ENCODE peak calls at places on chromosomes 12 and 14, in eight cellular contexts. N is CD8-positive, alpha-beta T cell; C is Calu3; S is heart left ventricle; E is H9; V is osteocyte; G is cardiac fibroblast; B is left ventricle myocardium inferior. I is an unnamed sample.

GRCh38 chr12:48977290-48978281 is 536 bp upstream of the WNT1 start:
- DNase-seq in E (peak), B (no peak), V (no peak), C (peak), S (peak), G (peak), N (peak), I (peak)

GRCh38 chr12:74620932-74621331 is 83.3 kb downstream of the ATXN7L3B start:
- DNase-seq in V (no peak), S (no peak), N (no peak), C (no peak), G (no peak), B (no peak), E (no peak), I (no peak)

GRCh38 chr12:6321905-6322304 is 11.4 kb downstream of the PLEKHG6 start:
- DNase-seq in E (no peak), N (no peak), C (no peak), G (no peak), B (no peak), V (no peak), S (no peak), I (no peak)

GRCh38 chr12:32988982-32989381 is 92.4 kb upstream of the PKP2 start:
- DNase-seq in N (no peak), V (no peak), G (no peak), B (no peak), C (no peak), E (no peak), S (no peak), I (no peak)

GRCh38 chr14:35855886-35856481 is 29.8 kb downstream of the BRMS1L start:
- DNase-seq in S (no peak), V (no peak), N (no peak), C (no peak), G (no peak), E (no peak), B (no peak), I (peak)

GRCh38 chr12:119088917-119089667 is 89.6 kb upstream of the HSPB8 start:
- DNase-seq in C (no peak), S (no peak), E (peak), V (no peak), B (no peak), N (no peak), G (no peak), I (no peak)

GRCh38 chr12:76083246-76083735 is 1.2 kb downstream of the NAP1L1 start:
- DNase-seq in C (no peak), S (no peak), E (no peak), V (no peak), G (no peak), B (no peak), N (no peak), I (no peak)

GRCh38 chr12:114166360-114166759 is 200.2 kb upstream of the RBM19 start:
- DNase-seq in C (peak), B (no peak), E (peak), N (no peak), S (peak), G (peak), V (no peak), I (peak)

GRCh38 chr12:50315803-50316202 is 32.5 kb upstream of the LIMA1 start:
- DNase-seq in S (no peak), V (peak), N (no peak), B (no peak), C (no peak), G (no peak), E (no peak), I (no peak)

GRCh38 chr12:102216086-102216691 is 18.6 kb upstream of the PMCH start:
- DNase-seq in B (no peak), N (no peak), C (no peak), S (no peak), V (no peak), E (no peak), G (peak), I (no peak)

GRCh38 chr12:112112423-112113132 is 4.0 kb upstream of the NAA25 start:
- DNase-seq in C (peak), G (no peak), N (no peak), V (no peak), B (no peak), S (no peak), E (peak), I (no peak)

GRCh38 chr12:11702959-11703358 is 53.5 kb downstream of the ETV6 start:
- DNase-seq in V (no peak), S (no peak), B (no peak), N (no peak), G (no peak), C (no peak), E (no peak), I (peak)

GRCh38 chr14:23071244-23071974 is 14.1 kb upstream of the CDH24 start:
- DNase-seq in G (peak), B (peak), C (peak), N (peak), V (peak), E (peak), S (peak), I (peak)

GRCh38 chr12:130281157-130281799 is 56.4 kb upstream of the PIWIL1 start:
- DNase-seq in G (no peak), B (no peak), N (no peak), E (peak), V (no peak), C (no peak), S (no peak), I (peak)

GRCh38 chr12:79827484-79827883 is 107.4 kb downstream of the PPP1R12A start:
- DNase-seq in B (no peak), V (no peak), S (no peak), N (no peak), G (no peak), C (no peak), E (no peak), I (no peak)

GRCh38 chr14:40599726-40600125 is 1007.0 kb upstream of the LRFN5 start:
- DNase-seq in G (no peak), C (no peak), B (no peak), S (no peak), N (no peak), V (no peak), E (no peak), I (no peak)

GRCh38 chr12:104201238-104202001 is 14.2 kb upstream of the TXNRD1 start:
- DNase-seq in V (no peak), C (peak), E (peak), G (peak), B (no peak), S (no peak), N (peak), I (peak)

GRCh38 chr12:63163542-63163941 is 12.5 kb upstream of the AVPR1A start:
- DNase-seq in V (no peak), S (no peak), C (no peak), N (no peak), G (no peak), E (no peak), B (no peak), I (no peak)

GRCh38 chr12:46998811-46999368 is 80.5 kb upstream of the PCED1B start:
- DNase-seq in S (no peak), N (no peak), B (no peak), V (no peak), E (no peak), G (peak), C (no peak), I (no peak)

GRCh38 chr14:63875311-63875710 is 22.5 kb downstream of the SYNE2 start:
- DNase-seq in C (no peak), N (no peak), B (no peak), G (peak), S (peak), E (no peak), V (no peak), I (no peak)

GRCh38 chr12:104682790-104683279 is 226.1 kb downstream of the CHST11 start:
- DNase-seq in C (no peak), S (no peak), V (no peak), B (no peak), G (no peak), N (peak), E (no peak), I (peak)

GRCh38 chr12:115245005-115245404 is 561.0 kb upstream of the TBX3 start:
- DNase-seq in C (no peak), N (no peak), G (no peak), V (no peak), S (peak), B (no peak), E (no peak), I (no peak)

GRCh38 chr12:70876952-70877351 is 43.6 kb downstream of the PTPRR start:
- DNase-seq in S (no peak), G (peak), V (no peak), N (no peak), E (no peak), C (no peak), B (no peak), I (no peak)

GRCh38 chr12:122126342-122126635 is 47.7 kb downstream of the IL31 start:
- DNase-seq in N (no peak), S (no peak), G (no peak), C (no peak), E (no peak), V (no peak), B (no peak), I (no peak)

GRCh38 chr12:101935769-101936741 is 58.7 kb downstream of the DRAM1 start:
- DNase-seq in S (peak), N (no peak), E (no peak), C (no peak), B (peak), G (peak), V (no peak), I (peak)

GRCh38 chr12:122243965-122244364 is 18.1 kb upstream of the DIABLO start:
- DNase-seq in B (no peak), E (no peak), S (no peak), G (no peak), C (no peak), V (no peak), N (no peak), I (no peak)

GRCh38 chr12:106240821-106241220 is 7.0 kb downstream of the CKAP4 start:
- DNase-seq in B (no peak), V (no peak), G (no peak), E (no peak), N (no peak), S (no peak), C (no peak), I (no peak)

GRCh38 chr12:122123051-122123760 is 44.6 kb downstream of the MLXIP start:
- DNase-seq in V (peak), B (peak), N (peak), E (peak), G (peak), S (peak), C (peak), I (peak)

GRCh38 chr14:76832503-76832988 is 6.3 kb downstream of the LRRC74A start:
- DNase-seq in E (no peak), B (no peak), N (no peak), S (no peak), G (peak), C (no peak), V (no peak), I (no peak)

GRCh38 chr12:59973515-59973914 is 377.7 kb downstream of the SLC16A7 start:
- DNase-seq in N (no peak), B (no peak), C (no peak), G (peak), V (no peak), E (no peak), S (no peak), I (no peak)

GRCh38 chr14:55721353-55721752 is 141.3 kb downstream of the KTN1 start:
- DNase-seq in C (peak), V (no peak), N (no peak), S (no peak), G (peak), E (no peak), B (no peak), I (no peak)

GRCh38 chr14:55743551-55743950 is 163.5 kb downstream of the KTN1 start:
- DNase-seq in N (no peak), E (no peak), B (no peak), G (no peak), V (no peak), S (no peak), C (no peak), I (no peak)

DNA sequence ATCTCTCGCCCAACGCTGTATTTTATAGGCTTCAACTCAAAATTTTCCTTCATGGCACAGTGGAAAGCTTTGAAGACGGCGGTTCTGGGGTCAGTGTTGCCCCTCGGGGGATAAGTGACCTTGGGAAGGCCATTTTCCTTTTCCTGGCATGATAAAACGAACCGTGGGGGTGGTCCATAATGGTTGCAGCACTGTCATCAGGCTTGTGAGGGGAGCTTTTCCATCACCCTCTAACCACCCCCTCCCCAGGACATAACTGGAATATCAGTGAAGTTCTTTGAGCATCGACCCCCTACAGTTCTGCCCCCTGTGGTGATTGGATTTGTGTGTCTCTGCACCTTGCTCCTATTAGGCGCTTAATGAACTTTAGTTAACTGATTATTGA is 16.0 kb downstream of the FOS start:
- DNase-seq in C (no peak), N (no peak), V (no peak), G (peak), E (peak), S (no peak), B (no peak), I (peak)
- TF ChIP-seq CTCF in C (no peak), N (no peak), V (no peak), G (no peak), E (no peak), S (no peak), B (no peak), I (no peak)

DNA sequence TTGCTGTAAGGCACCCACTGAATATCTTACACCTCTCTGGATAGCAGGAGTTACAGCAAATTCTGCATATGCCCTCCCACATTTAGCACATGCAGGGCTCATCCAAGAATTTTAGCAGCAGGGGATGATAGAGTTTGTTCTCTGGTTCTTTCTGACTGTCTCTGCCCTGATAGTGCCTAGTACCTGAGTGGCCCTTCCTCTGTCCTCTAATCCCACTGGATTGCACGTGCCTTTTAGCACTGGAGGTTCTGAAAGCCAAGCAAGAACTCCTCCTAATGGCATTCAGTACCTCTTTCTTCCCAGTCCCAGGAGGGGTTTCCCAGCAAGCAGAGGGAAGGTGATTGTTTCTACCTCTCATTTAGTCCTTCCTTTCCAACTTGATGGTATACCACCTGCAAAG is 406.4 kb downstream of the ZFP36L1 start:
- DNase-seq in E (no peak), S (no peak), G (no peak), C (no peak), N (no peak), V (no peak), B (no peak), I (no peak)
- TF ChIP-seq CTCF in E (no peak), S (no peak), G (no peak), C (no peak), N (no peak), V (no peak), B (no peak), I (no peak)

GRCh38 chr14:91139776-91140175 is 25.9 kb downstream of the DGLUCY start:
- DNase-seq in E (no peak), N (no peak), V (no peak), S (no peak), B (no peak), C (no peak), G (no peak), I (no peak)

GRCh38 chr14:91142214-91142668 is 28.4 kb downstream of the DGLUCY start:
- DNase-seq in E (no peak), G (no peak), B (no peak), V (no peak), N (no peak), C (no peak), S (no peak), I (peak)

GRCh38 chr14:91143862-91144261 is 30.0 kb downstream of the DGLUCY start:
- DNase-seq in G (peak), S (peak), C (no peak), E (no peak), N (no peak), V (no peak), B (no peak), I (no peak)

GRCh38 chr14:91138511-91139359 is 24.9 kb downstream of the DGLUCY start:
- DNase-seq in V (no peak), S (no peak), E (peak), B (no peak), C (peak), G (peak), N (peak), I (peak)

GRCh38 chr14:91140672-91141071 is 26.8 kb downstream of the DGLUCY start:
- DNase-seq in G (peak), E (peak), N (no peak), S (no peak), C (peak), B (no peak), V (no peak), I (no peak)
- TF ChIP-seq CTCF in G (peak), E (peak), N (no peak), S (peak), C (no peak), B (peak), V (peak), I (no peak)

DNA sequence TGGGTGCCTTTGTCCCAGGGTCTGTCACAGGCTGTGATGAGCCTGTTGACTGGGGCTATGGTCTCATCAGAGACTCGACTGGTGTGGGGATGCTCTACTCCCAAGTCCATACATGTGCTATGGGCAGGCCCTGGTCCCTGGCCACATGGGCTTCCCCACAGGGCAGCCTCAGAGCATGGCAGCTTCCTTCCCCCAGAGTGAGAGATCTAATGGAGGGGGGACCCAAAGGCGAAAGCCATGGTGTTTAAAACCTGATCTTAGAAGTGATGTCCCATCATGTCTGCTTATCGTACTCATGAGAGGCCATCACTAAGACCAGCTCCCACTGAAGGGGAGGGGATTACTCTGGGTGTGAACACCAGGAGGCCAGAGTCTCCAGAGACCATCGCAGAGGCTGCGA is 279.0 kb upstream of the RTL1 start:
- DNase-seq in N (no peak), G (no peak), V (no peak), S (no peak), B (no peak), E (peak), C (no peak), I (no peak)
- TF ChIP-seq CTCF in N (no peak), G (no peak), V (no peak), S (no peak), B (no peak), E (no peak), C (no peak), I (no peak)

GRCh38 chr12:132560831-132561783 is 49.3 kb downstream of the LRCOL1 start:
- DNase-seq in E (peak), N (peak), B (peak), C (peak), V (peak), G (peak), S (no peak), I (peak)

GRCh38 chr12:132559652-132560420 is 50.5 kb downstream of the LRCOL1 start:
- DNase-seq in N (no peak), G (peak), C (peak), V (no peak), B (peak), S (peak), E (peak), I (peak)

GRCh38 chr12:132560421-132560830 is 50.0 kb downstream of the LRCOL1 start:
- DNase-seq in G (no peak), B (no peak), N (no peak), C (peak), V (no peak), S (no peak), E (no peak), I (peak)

GRCh38 chr12:132562489-132563045 is 47.8 kb downstream of the LRCOL1 start:
- DNase-seq in C (no peak), B (no peak), E (no peak), S (no peak), V (no peak), N (no peak), G (no peak), I (no peak)

DNA sequence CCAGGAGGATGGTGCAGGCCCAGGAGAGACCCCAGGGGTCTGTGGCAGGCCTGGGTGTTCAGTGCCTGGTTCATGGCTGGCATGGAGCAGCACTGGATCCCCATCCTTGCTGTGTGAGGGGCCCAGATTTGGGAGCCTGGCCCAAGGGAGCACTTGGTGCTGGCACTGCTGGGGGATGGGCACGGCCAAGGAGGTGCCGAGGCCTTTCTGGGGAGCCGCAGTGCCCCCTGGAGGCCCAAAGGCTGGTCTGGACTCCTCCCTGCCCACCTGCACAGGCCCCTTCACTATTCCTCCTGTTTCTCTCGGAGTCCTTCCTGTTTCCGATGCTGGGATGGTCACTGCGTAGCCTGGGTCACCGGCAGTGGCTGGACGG is 48.6 kb downstream of the LRCOL1 start:
- DNase-seq in N (no peak), B (no peak), V (no peak), E (peak), C (peak), S (no peak), G (no peak), I (peak)
- TF ChIP-seq CTCF in N (no peak), B (peak), V (no peak), E (peak), C (peak), S (no peak), G (peak), I (peak)

I was measured in GM13976.